ENCODE peak calls at places on chromosomes 6 and 20, in ten cellular contexts. One of them, this sample, is unnamed. For H3K27me3, the result is how much of the 10 kb centered on the place peaks cover.

GRCh38 chr6:56891754-56892153 is 63.2 kb upstream of the BEND6 start:
- DNase-seq in pancreas: no peak
- DNase-seq in MM.1S: no peak
- DNase-seq in effector memory CD4-positive, alpha-beta T cell: no peak
- DNase-seq in body of pancreas: no peak
- DNase-seq in breast epithelium: no peak
- DNase-seq in colonic mucosa: no peak
- DNase-seq in BJ: no peak
- DNase-seq in AG04450: peak
- DNase-seq in PC-3: peak
- DNase-seq in this sample: no peak

GRCh38 chr6:136146130-136146529 is 104.0 kb downstream of the MTFR2 start:
- DNase-seq in pancreas: no peak
- DNase-seq in MM.1S: no peak
- DNase-seq in effector memory CD4-positive, alpha-beta T cell: no peak
- DNase-seq in body of pancreas: no peak
- DNase-seq in breast epithelium: no peak
- DNase-seq in colonic mucosa: no peak
- DNase-seq in BJ: no peak
- DNase-seq in AG04450: no peak
- DNase-seq in PC-3: no peak
- DNase-seq in this sample: peak

GRCh38 chr6:11161031-11161966 is 49.8 kb upstream of the ERVFRD-1 start:
- DNase-seq in pancreas: no peak
- DNase-seq in MM.1S: no peak
- DNase-seq in effector memory CD4-positive, alpha-beta T cell: no peak
- DNase-seq in body of pancreas: no peak
- DNase-seq in breast epithelium: no peak
- DNase-seq in colonic mucosa: no peak
- DNase-seq in BJ: no peak
- DNase-seq in AG04450: no peak
- DNase-seq in PC-3: peak
- DNase-seq in this sample: peak

GRCh38 chr20:25397827-25398226 is 7.2 kb upstream of the ABHD12 start:
- DNase-seq in pancreas: no peak
- DNase-seq in MM.1S: no peak
- DNase-seq in effector memory CD4-positive, alpha-beta T cell: no peak
- DNase-seq in body of pancreas: no peak
- DNase-seq in breast epithelium: no peak
- DNase-seq in colonic mucosa: peak
- DNase-seq in BJ: no peak
- DNase-seq in AG04450: no peak
- DNase-seq in PC-3: peak
- DNase-seq in this sample: no peak

GRCh38 chr6:111530777-111531176 is 47.8 kb upstream of the REV3L start:
- DNase-seq in pancreas: no peak
- DNase-seq in MM.1S: no peak
- DNase-seq in effector memory CD4-positive, alpha-beta T cell: no peak
- DNase-seq in body of pancreas: no peak
- DNase-seq in breast epithelium: no peak
- DNase-seq in colonic mucosa: no peak
- DNase-seq in BJ: no peak
- DNase-seq in AG04450: no peak
- DNase-seq in PC-3: no peak
- DNase-seq in this sample: no peak

GRCh38 chr6:153787341-153787606 is 251.8 kb upstream of the OPRM1 start:
- DNase-seq in pancreas: no peak
- DNase-seq in MM.1S: no peak
- DNase-seq in effector memory CD4-positive, alpha-beta T cell: no peak
- DNase-seq in body of pancreas: no peak
- DNase-seq in breast epithelium: no peak
- DNase-seq in colonic mucosa: peak
- DNase-seq in BJ: no peak
- DNase-seq in AG04450: no peak
- DNase-seq in PC-3: no peak
- DNase-seq in this sample: no peak

GRCh38 chr6:35327349-35328027 is 14.9 kb upstream of the PPARD start:
- DNase-seq in pancreas: peak
- DNase-seq in MM.1S: peak
- DNase-seq in effector memory CD4-positive, alpha-beta T cell: peak
- DNase-seq in body of pancreas: peak
- DNase-seq in breast epithelium: no peak
- DNase-seq in colonic mucosa: peak
- DNase-seq in BJ: no peak
- DNase-seq in AG04450: peak
- DNase-seq in PC-3: peak
- DNase-seq in this sample: peak

GRCh38 chr6:40998661-40999060 is 40.4 kb downstream of the UNC5CL start:
- DNase-seq in pancreas: no peak
- DNase-seq in MM.1S: no peak
- DNase-seq in effector memory CD4-positive, alpha-beta T cell: no peak
- DNase-seq in body of pancreas: peak
- DNase-seq in breast epithelium: no peak
- DNase-seq in colonic mucosa: no peak
- DNase-seq in BJ: no peak
- DNase-seq in AG04450: no peak
- DNase-seq in PC-3: no peak
- DNase-seq in this sample: no peak

GRCh38 chr6:157756708-157757429 is 66.2 kb upstream of the SNX9 start:
- DNase-seq in pancreas: peak
- DNase-seq in MM.1S: peak
- DNase-seq in effector memory CD4-positive, alpha-beta T cell: peak
- DNase-seq in body of pancreas: peak
- DNase-seq in breast epithelium: peak
- DNase-seq in colonic mucosa: peak
- DNase-seq in BJ: peak
- DNase-seq in AG04450: peak
- DNase-seq in PC-3: peak
- DNase-seq in this sample: peak

GRCh38 chr6:12336121-12336971 is 46.2 kb downstream of the EDN1 start:
- DNase-seq in pancreas: no peak
- DNase-seq in MM.1S: no peak
- DNase-seq in effector memory CD4-positive, alpha-beta T cell: no peak
- DNase-seq in body of pancreas: no peak
- DNase-seq in breast epithelium: no peak
- DNase-seq in colonic mucosa: no peak
- DNase-seq in BJ: no peak
- DNase-seq in AG04450: no peak
- DNase-seq in PC-3: no peak
- DNase-seq in this sample: no peak

GRCh38 chr6:10763006-10763405 is 15.4 kb downstream of the TMEM14B start:
- DNase-seq in pancreas: no peak
- DNase-seq in MM.1S: no peak
- DNase-seq in effector memory CD4-positive, alpha-beta T cell: no peak
- DNase-seq in body of pancreas: no peak
- DNase-seq in breast epithelium: no peak
- DNase-seq in colonic mucosa: no peak
- DNase-seq in BJ: no peak
- DNase-seq in AG04450: peak
- DNase-seq in PC-3: no peak
- DNase-seq in this sample: no peak

GRCh38 chr6:149750136-149750609 is 632 bp downstream of the PCMT1 start:
- DNase-seq in pancreas: peak
- DNase-seq in MM.1S: peak
- DNase-seq in effector memory CD4-positive, alpha-beta T cell: peak
- DNase-seq in body of pancreas: peak
- DNase-seq in breast epithelium: peak
- DNase-seq in colonic mucosa: peak
- DNase-seq in BJ: no peak
- DNase-seq in AG04450: no peak
- DNase-seq in PC-3: peak
- DNase-seq in this sample: peak

GRCh38 chr6:152143359-152143758 is 335.9 kb downstream of the ESR1 start:
- DNase-seq in pancreas: no peak
- DNase-seq in MM.1S: no peak
- DNase-seq in effector memory CD4-positive, alpha-beta T cell: no peak
- DNase-seq in body of pancreas: no peak
- DNase-seq in breast epithelium: no peak
- DNase-seq in colonic mucosa: no peak
- DNase-seq in BJ: no peak
- DNase-seq in AG04450: no peak
- DNase-seq in PC-3: no peak
- DNase-seq in this sample: no peak

GRCh38 chr20:50048420-50049166 is 64.4 kb downstream of the UBE2V1 start:
- DNase-seq in pancreas: no peak
- DNase-seq in MM.1S: no peak
- DNase-seq in effector memory CD4-positive, alpha-beta T cell: no peak
- DNase-seq in body of pancreas: no peak
- DNase-seq in breast epithelium: peak
- DNase-seq in colonic mucosa: no peak
- DNase-seq in BJ: no peak
- DNase-seq in AG04450: no peak
- DNase-seq in PC-3: no peak
- DNase-seq in this sample: no peak

GRCh38 chr6:88164061-88164460 is 2.1 kb downstream of the CNR1 start:
- DNase-seq in pancreas: no peak
- DNase-seq in MM.1S: no peak
- DNase-seq in effector memory CD4-positive, alpha-beta T cell: no peak
- DNase-seq in body of pancreas: no peak
- DNase-seq in breast epithelium: no peak
- DNase-seq in colonic mucosa: no peak
- DNase-seq in BJ: no peak
- DNase-seq in AG04450: no peak
- DNase-seq in PC-3: no peak
- DNase-seq in this sample: no peak
- H3K27me3 ChIP-seq in pancreas: under half
- H3K27me3 ChIP-seq in MM.1S: under half
- H3K27me3 ChIP-seq in effector memory CD4-positive, alpha-beta T cell: under half
- H3K27me3 ChIP-seq in body of pancreas: under half
- H3K27me3 ChIP-seq in breast epithelium: under half
- H3K27me3 ChIP-seq in colonic mucosa: under half
- H3K27me3 ChIP-seq in BJ: under half
- H3K27me3 ChIP-seq in AG04450: under half
- H3K27me3 ChIP-seq in PC-3: under half
- H3K27me3 ChIP-seq in this sample: under half

DNA sequence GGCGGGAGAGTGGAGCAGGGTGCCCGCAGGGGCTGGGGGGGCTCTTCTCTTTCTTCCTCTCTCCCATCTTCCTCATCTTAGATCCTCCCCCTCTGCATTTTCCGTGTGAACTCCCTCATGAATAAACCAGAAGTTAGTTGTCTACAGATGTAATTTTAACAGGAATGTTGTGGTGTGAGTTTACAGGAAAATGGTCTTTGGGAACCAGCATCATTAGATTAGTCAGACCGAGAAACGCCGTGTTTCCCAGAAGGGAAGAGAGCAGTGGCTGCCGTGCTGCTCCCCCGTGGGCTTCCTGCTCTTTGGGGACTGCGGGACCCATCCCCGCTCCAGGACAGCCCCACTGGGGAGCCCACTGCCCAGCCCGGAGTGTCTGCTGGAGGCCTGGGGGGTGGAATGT is 3.4 kb downstream of the MYT1 start:
- DNase-seq in pancreas: no peak
- DNase-seq in MM.1S: no peak
- DNase-seq in effector memory CD4-positive, alpha-beta T cell: no peak
- DNase-seq in body of pancreas: no peak
- DNase-seq in breast epithelium: no peak
- DNase-seq in colonic mucosa: no peak
- DNase-seq in BJ: no peak
- DNase-seq in AG04450: no peak
- DNase-seq in PC-3: no peak
- DNase-seq in this sample: no peak
- H3K27me3 ChIP-seq in pancreas: under half
- H3K27me3 ChIP-seq in MM.1S: half or more
- H3K27me3 ChIP-seq in effector memory CD4-positive, alpha-beta T cell: under half
- H3K27me3 ChIP-seq in body of pancreas: under half
- H3K27me3 ChIP-seq in breast epithelium: under half
- H3K27me3 ChIP-seq in colonic mucosa: under half
- H3K27me3 ChIP-seq in BJ: under half
- H3K27me3 ChIP-seq in AG04450: under half
- H3K27me3 ChIP-seq in PC-3: half or more
- H3K27me3 ChIP-seq in this sample: under half

DNA sequence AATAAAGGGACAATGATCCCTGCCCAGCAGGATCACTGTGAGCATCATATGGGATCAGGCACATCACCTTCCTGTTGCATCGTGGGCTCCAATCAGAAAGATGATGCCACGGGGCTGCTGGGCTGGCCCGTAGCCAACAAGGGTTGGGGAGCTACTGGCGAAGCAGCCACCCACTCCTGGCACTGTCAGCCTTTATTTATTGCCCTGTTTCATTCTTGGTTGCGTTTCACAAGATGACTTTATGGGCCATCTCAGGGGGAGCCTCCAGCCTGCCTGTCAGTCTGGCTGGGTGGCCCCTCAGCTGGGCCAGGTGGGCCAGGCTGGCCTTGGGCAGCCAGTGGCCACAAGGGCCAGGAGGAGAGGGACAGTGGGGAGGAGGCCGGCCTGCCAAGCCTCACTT is 17.3 kb downstream of the VSTM2L start:
- DNase-seq in pancreas: no peak
- DNase-seq in MM.1S: no peak
- DNase-seq in effector memory CD4-positive, alpha-beta T cell: no peak
- DNase-seq in body of pancreas: no peak
- DNase-seq in breast epithelium: no peak
- DNase-seq in colonic mucosa: no peak
- DNase-seq in BJ: no peak
- DNase-seq in AG04450: no peak
- DNase-seq in PC-3: no peak
- DNase-seq in this sample: no peak
- H3K27me3 ChIP-seq in pancreas: under half
- H3K27me3 ChIP-seq in MM.1S: under half
- H3K27me3 ChIP-seq in effector memory CD4-positive, alpha-beta T cell: under half
- H3K27me3 ChIP-seq in body of pancreas: under half
- H3K27me3 ChIP-seq in breast epithelium: under half
- H3K27me3 ChIP-seq in colonic mucosa: under half
- H3K27me3 ChIP-seq in BJ: under half
- H3K27me3 ChIP-seq in AG04450: half or more
- H3K27me3 ChIP-seq in PC-3: under half
- H3K27me3 ChIP-seq in this sample: under half

DNA sequence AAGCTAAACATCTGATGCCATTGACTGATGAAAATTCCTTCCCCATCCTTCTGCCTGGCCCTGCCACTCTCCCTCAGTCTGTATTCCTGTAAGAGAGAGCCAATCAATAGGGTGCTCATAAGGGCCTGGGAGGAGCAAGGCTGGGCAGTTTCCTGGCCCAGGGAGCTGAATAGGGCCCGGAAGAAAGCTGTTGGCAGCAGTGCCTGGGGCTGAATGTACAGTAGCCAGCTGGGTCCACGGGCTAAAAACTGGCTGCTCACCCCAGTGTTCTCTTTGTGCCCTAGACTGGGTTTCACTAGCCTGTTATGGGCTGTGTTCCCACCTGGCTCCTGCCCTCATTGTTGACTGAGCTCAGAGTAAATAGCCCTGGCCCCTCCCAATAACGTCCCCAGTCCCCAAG is 1.7 kb upstream of the WFDC2 start:
- DNase-seq in pancreas: no peak
- DNase-seq in MM.1S: no peak
- DNase-seq in effector memory CD4-positive, alpha-beta T cell: no peak
- DNase-seq in body of pancreas: no peak
- DNase-seq in breast epithelium: no peak
- DNase-seq in colonic mucosa: peak
- DNase-seq in BJ: no peak
- DNase-seq in AG04450: no peak
- DNase-seq in PC-3: no peak
- DNase-seq in this sample: no peak
- H3K27me3 ChIP-seq in pancreas: under half
- H3K27me3 ChIP-seq in MM.1S: under half
- H3K27me3 ChIP-seq in effector memory CD4-positive, alpha-beta T cell: under half
- H3K27me3 ChIP-seq in body of pancreas: under half
- H3K27me3 ChIP-seq in breast epithelium: under half
- H3K27me3 ChIP-seq in colonic mucosa: under half
- H3K27me3 ChIP-seq in BJ: under half
- H3K27me3 ChIP-seq in AG04450: under half
- H3K27me3 ChIP-seq in PC-3: under half
- H3K27me3 ChIP-seq in this sample: half or more

GRCh38 chr6:50850860-50851259 is 32.2 kb downstream of the TFAP2B start:
- DNase-seq in pancreas: no peak
- DNase-seq in MM.1S: no peak
- DNase-seq in effector memory CD4-positive, alpha-beta T cell: no peak
- DNase-seq in body of pancreas: no peak
- DNase-seq in breast epithelium: no peak
- DNase-seq in colonic mucosa: no peak
- DNase-seq in BJ: no peak
- DNase-seq in AG04450: no peak
- DNase-seq in PC-3: no peak
- DNase-seq in this sample: no peak
- H3K27me3 ChIP-seq in pancreas: under half
- H3K27me3 ChIP-seq in MM.1S: under half
- H3K27me3 ChIP-seq in effector memory CD4-positive, alpha-beta T cell: under half
- H3K27me3 ChIP-seq in body of pancreas: under half
- H3K27me3 ChIP-seq in breast epithelium: under half
- H3K27me3 ChIP-seq in colonic mucosa: half or more
- H3K27me3 ChIP-seq in BJ: under half
- H3K27me3 ChIP-seq in AG04450: under half
- H3K27me3 ChIP-seq in PC-3: half or more
- H3K27me3 ChIP-seq in this sample: under half